ENCODE peak calls at places on chromosomes 1 and 21, in four cellular contexts. One of them, this sample, is unnamed.
A peak's percentile ranks its signal among the peaks of the same experiment; 100 is the strongest.

GRCh38 chr1:219668446-219668845 is 55.5 kb upstream of the ZC3H11B start:
- DNase-seq in WTC11: no peak
- DNase-seq in HepG2: no peak
- DNase-seq in K562: no peak
- DNase-seq in this sample: no peak

GRCh38 chr1:221074325-221074724 is 195.1 kb downstream of the HLX start:
- DNase-seq in WTC11: no peak
- DNase-seq in HepG2: no peak
- DNase-seq in K562: no peak
- DNase-seq in this sample: no peak

GRCh38 chr1:53575141-53575947 is 116.1 kb downstream of the DMRTB1 start:
- DNase-seq in WTC11: peak; percentile 11
- DNase-seq in HepG2: no peak
- DNase-seq in K562: no peak
- DNase-seq in this sample: no peak

GRCh38 chr1:162373541-162374375 is 2.9 kb downstream of the SPATA46 start:
- DNase-seq in WTC11: no peak
- DNase-seq in HepG2: no peak
- DNase-seq in K562: peak; percentile 55
- DNase-seq in this sample: peak; percentile 27

GRCh38 chr1:110176299-110176956 is 26.1 kb downstream of the SLC6A17 start:
- DNase-seq in WTC11: no peak
- DNase-seq in HepG2: no peak
- DNase-seq in K562: no peak
- DNase-seq in this sample: no peak

GRCh38 chr1:181117648-181118449 is 29.3 kb downstream of the IER5 start:
- DNase-seq in WTC11: no peak
- DNase-seq in HepG2: no peak
- DNase-seq in K562: no peak
- DNase-seq in this sample: peak; percentile 73

GRCh38 chr1:21045351-21045750 is 131.3 kb downstream of the EIF4G3 start:
- DNase-seq in WTC11: no peak
- DNase-seq in HepG2: no peak
- DNase-seq in K562: no peak
- DNase-seq in this sample: no peak

GRCh38 chr1:67570473-67571143 is 114.4 kb upstream of the GADD45A start:
- DNase-seq in WTC11: no peak
- DNase-seq in HepG2: no peak
- DNase-seq in K562: peak; percentile 72
- DNase-seq in this sample: peak; percentile 56

GRCh38 chr21:38661296-38662223 is 144.2 kb upstream of the ETS2 start:
- DNase-seq in WTC11: peak; percentile 46
- DNase-seq in HepG2: no peak
- DNase-seq in K562: no peak
- DNase-seq in this sample: no peak

GRCh38 chr1:182699673-182700350 is 15.4 kb upstream of the RGS8 start:
- DNase-seq in WTC11: peak; percentile 88
- DNase-seq in HepG2: no peak
- DNase-seq in K562: no peak
- DNase-seq in this sample: no peak

GRCh38 chr1:169741666-169742394 is 8.0 kb upstream of the SELE start:
- DNase-seq in WTC11: no peak
- DNase-seq in HepG2: no peak
- DNase-seq in K562: no peak
- DNase-seq in this sample: no peak

GRCh38 chr1:180926164-180926981 is 13.7 kb downstream of the KIAA1614 start:
- DNase-seq in WTC11: no peak
- DNase-seq in HepG2: no peak
- DNase-seq in K562: peak; percentile 73
- DNase-seq in this sample: no peak

GRCh38 chr21:43731476-43731875 is 12.5 kb downstream of the PDXK start:
- DNase-seq in WTC11: no peak
- DNase-seq in HepG2: peak; percentile 88
- DNase-seq in K562: no peak
- DNase-seq in this sample: no peak

GRCh38 chr1:84300991-84301758 is at the start of gene SAMD13:
- DNase-seq in WTC11: no peak
- DNase-seq in HepG2: no peak
- DNase-seq in K562: peak; percentile 75
- DNase-seq in this sample: peak; percentile 70

GRCh38 chr1:212600980-212601379 is 7.6 kb upstream of the ATF3 start:
- DNase-seq in WTC11: no peak
- DNase-seq in HepG2: no peak
- DNase-seq in K562: no peak
- DNase-seq in this sample: no peak

GRCh38 chr1:109649380-109649987 is 6.4 kb upstream of the GSTM4 start:
- DNase-seq in WTC11: no peak
- DNase-seq in HepG2: no peak
- DNase-seq in K562: peak; percentile 53
- DNase-seq in this sample: no peak

GRCh38 chr1:24309762-24310485 is 9.2 kb upstream of the GRHL3 start:
- DNase-seq in WTC11: no peak
- DNase-seq in HepG2: no peak
- DNase-seq in K562: no peak
- DNase-seq in this sample: no peak

GRCh38 chr1:159830737-159831136 is 4.1 kb downstream of the SLAMF8 start:
- DNase-seq in WTC11: no peak
- DNase-seq in HepG2: no peak
- DNase-seq in K562: no peak
- DNase-seq in this sample: no peak

GRCh38 chr21:41620982-41621381 is 113.0 kb upstream of the TMPRSS2 start:
- DNase-seq in WTC11: no peak
- DNase-seq in HepG2: no peak
- DNase-seq in K562: no peak
- DNase-seq in this sample: peak; percentile 11

GRCh38 chr1:70633004-70633403 is 221.9 kb downstream of the CTH start:
- DNase-seq in WTC11: no peak
- DNase-seq in HepG2: no peak
- DNase-seq in K562: peak; percentile 26
- DNase-seq in this sample: no peak

GRCh38 chr1:32273389-32274208 is 18.3 kb upstream of the HDAC1 start:
- DNase-seq in WTC11: peak; percentile 79
- DNase-seq in HepG2: peak; percentile 63
- DNase-seq in K562: peak; percentile 38
- DNase-seq in this sample: no peak

GRCh38 chr21:26945916-26946315 is 21.0 kb downstream of the ADAMTS5 start:
- DNase-seq in WTC11: no peak
- DNase-seq in HepG2: no peak
- DNase-seq in K562: no peak
- DNase-seq in this sample: no peak

GRCh38 chr1:211902624-211903291 is 72.2 kb upstream of the LPGAT1 start:
- DNase-seq in WTC11: no peak
- DNase-seq in HepG2: no peak
- DNase-seq in K562: no peak
- DNase-seq in this sample: no peak

GRCh38 chr1:220386494-220387195 is 114.4 kb upstream of the RAB3GAP2 start:
- DNase-seq in WTC11: no peak
- DNase-seq in HepG2: no peak
- DNase-seq in K562: no peak
- DNase-seq in this sample: no peak

GRCh38 chr1:188489336-188490112 is 1660.8 kb downstream of the PLA2G4A start:
- DNase-seq in WTC11: no peak
- DNase-seq in HepG2: no peak
- DNase-seq in K562: no peak
- DNase-seq in this sample: peak; percentile 68

GRCh38 chr1:22503721-22504410 is 52.2 kb downstream of the ZBTB40 start:
- DNase-seq in WTC11: no peak
- DNase-seq in HepG2: peak; percentile 30
- DNase-seq in K562: no peak
- DNase-seq in this sample: no peak

GRCh38 chr1:155729031-155729898 is 40.4 kb downstream of the DAP3 start:
- DNase-seq in WTC11: peak; percentile 66
- DNase-seq in HepG2: peak; percentile 76
- DNase-seq in K562: peak; percentile 67
- DNase-seq in this sample: peak; percentile 33

GRCh38 chr1:50369830-50370229 is 53.4 kb downstream of the DMRTA2 start:
- DNase-seq in WTC11: peak; percentile 33
- DNase-seq in HepG2: peak; percentile 15
- DNase-seq in K562: peak; percentile 21
- DNase-seq in this sample: no peak

DNA sequence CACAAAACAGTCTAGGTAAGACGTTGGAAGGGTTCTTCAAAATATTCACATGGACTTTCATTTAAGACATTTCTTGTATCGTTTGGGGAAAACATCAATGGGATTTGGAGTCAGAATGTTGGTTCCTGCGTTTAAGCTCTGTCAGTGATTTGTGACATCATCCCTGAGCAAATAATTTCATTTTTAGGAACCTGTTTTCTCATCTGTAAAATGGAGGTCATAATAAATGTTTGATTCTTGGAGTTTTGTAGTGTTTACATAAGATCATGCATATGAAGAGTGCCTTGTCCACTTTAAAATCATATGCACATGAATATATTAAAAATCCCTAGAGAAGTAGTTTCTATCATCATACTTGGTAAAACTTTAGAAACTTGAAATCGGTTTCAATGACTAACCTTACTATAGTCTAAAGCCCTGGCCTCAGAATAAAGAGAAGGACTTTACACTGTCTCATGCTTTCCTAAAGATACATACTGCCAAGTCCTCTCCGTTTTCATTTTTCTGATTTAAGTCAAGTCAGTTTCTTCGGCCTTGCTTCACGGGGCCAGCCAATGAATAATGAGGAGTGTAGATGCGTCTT is 178.4 kb downstream of the ADSS2 start:
- DNase-seq in WTC11: no peak
- DNase-seq in HepG2: no peak
- DNase-seq in K562: no peak
- DNase-seq in this sample: no peak
- TF ChIP-seq CTCF in WTC11: no peak
- TF ChIP-seq CTCF in HepG2: no peak
- TF ChIP-seq CTCF in K562: no peak
- TF ChIP-seq CTCF in this sample: no peak

DNA sequence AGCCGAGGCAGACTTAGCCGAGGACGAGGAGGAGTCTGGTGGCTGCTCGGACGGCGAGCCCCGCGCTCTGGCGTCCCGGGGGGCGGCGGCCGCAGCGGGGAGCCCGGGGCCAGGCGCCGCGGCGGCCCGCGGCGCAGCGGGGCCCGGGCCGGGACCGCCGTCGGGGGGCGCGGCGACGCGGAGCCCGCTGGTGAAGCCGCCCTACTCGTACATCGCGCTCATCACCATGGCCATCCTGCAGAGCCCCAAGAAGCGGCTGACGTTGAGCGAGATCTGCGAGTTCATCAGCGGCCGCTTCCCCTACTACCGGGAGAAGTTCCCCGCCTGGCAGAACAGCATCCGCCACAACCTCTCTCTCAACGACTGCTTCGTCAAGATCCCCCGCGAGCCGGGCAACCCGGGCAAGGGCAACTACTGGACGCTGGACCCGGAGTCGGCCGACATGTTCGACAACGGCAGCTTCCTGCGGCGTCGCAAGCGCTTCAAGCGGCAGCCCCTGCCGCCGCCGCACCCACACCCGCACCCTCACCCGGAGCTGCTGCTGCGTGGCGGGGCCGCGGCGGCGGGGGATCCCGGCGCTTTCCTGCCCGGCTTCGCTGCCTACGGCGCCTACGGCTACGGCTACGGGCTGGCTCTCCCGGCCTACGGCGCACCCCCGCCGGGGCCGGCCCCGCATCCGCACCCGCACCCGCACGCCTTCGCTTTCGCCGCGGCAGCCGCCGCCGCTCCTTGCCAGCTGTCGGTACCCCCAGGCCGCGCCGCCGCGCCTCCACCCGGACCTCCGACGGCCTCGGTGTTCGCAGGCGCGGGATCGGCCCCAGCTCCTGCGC is 692 bp downstream of the FOXD2 start:
- DNase-seq in WTC11: no peak
- DNase-seq in HepG2: no peak
- DNase-seq in K562: no peak
- DNase-seq in this sample: no peak
- TF ChIP-seq NR3C1 in WTC11: no peak
- TF ChIP-seq NR3C1 in HepG2: no peak
- TF ChIP-seq NR3C1 in K562: no peak
- TF ChIP-seq NR3C1 in this sample: no peak

GRCh38 chr1:206907304-206907991 is 10.2 kb downstream of the IL24 start:
- DNase-seq in WTC11: peak; percentile 77
- DNase-seq in HepG2: peak; percentile 9
- DNase-seq in K562: peak; percentile 87
- DNase-seq in this sample: peak; percentile 34

GRCh38 chr1:206909883-206910318 is 11.8 kb downstream of the FCMR start:
- DNase-seq in WTC11: no peak
- DNase-seq in HepG2: no peak
- DNase-seq in K562: no peak
- DNase-seq in this sample: no peak

GRCh38 chr1:206908038-206908437 is 10.8 kb downstream of the IL24 start:
- DNase-seq in WTC11: no peak
- DNase-seq in HepG2: no peak
- DNase-seq in K562: no peak
- DNase-seq in this sample: no peak

GRCh38 chr1:206911064-206911663 is 10.6 kb downstream of the FCMR start:
- DNase-seq in WTC11: no peak
- DNase-seq in HepG2: peak; percentile 16
- DNase-seq in K562: peak; percentile 76
- DNase-seq in this sample: peak; percentile 61

DNA sequence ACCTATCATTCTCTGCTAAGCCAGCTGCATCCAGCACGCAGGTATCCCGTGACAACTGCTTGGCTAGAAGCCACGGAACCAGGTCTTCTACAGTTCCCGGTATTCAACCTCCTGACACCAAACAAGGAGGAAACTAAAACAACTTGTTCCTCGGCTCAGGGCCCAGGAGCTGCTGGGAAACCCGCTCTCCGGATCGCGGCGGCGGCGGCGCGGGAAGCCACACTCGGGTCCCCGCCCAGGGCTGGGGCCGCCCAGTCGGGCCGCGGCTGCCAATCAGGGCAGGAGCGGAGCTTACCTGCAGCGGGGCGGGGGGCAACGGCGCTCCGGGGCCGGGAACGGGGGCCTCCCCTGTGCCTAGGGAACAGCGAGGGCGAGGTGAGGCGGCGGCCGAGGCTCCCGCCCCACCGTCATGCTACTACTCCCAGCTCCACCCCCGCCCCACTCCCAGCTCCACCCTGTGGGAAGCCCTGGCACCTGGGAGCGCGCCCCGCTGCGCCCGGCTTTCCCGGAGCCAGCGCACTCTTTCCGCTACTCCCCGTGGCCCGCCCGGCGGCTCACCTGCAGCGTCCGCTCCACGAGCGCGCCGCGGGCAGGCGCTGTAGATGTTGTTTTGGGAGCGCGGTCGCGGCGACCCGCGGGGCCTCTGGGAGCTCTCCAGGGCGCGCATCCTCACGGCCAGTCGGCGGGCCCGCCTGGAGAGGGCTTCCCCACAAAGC is 12.1 kb downstream of the IL24 start:
- DNase-seq in WTC11: peak; percentile 76
- DNase-seq in HepG2: no peak
- DNase-seq in K562: peak; percentile 43
- DNase-seq in this sample: peak; percentile 73
- TF ChIP-seq CTCF in WTC11: no peak
- TF ChIP-seq CTCF in HepG2: no peak
- TF ChIP-seq CTCF in K562: no peak
- TF ChIP-seq CTCF in this sample: no peak

DNA sequence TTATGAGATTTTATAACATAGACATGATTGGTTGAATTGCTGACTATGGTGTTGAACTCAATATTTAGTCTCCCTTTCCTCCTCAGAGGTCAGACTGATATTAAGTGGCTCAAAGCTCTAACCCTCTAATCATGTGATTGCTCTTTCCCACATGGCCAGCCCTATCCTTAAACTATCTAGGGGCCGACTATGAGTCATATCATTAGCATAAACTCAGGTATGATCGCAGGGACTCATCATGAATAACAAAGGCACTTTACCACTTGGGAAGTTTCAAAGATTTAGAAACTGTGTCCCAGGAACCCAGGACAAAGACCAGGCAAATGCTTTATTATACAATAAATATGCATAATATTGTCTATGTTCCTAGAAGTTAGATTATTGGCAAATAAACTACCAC is 894.6 kb upstream of the NEGR1 start:
- DNase-seq in WTC11: no peak
- DNase-seq in HepG2: no peak
- DNase-seq in K562: no peak
- DNase-seq in this sample: no peak
- TF ChIP-seq NR3C1 in WTC11: no peak
- TF ChIP-seq NR3C1 in HepG2: no peak
- TF ChIP-seq NR3C1 in K562: no peak
- TF ChIP-seq NR3C1 in this sample: no peak